ENCODE peak calls at places on chromosomes 6 and 20, in eight cellular contexts. H is Calu3, G is chondrocyte, F is tibial artery, L is AG10803, O is lower leg skin, A is GM12865, V is fibroblast of lung. B is an unnamed sample.

GRCh38 chr6:146620655-146621054 is 21.9 kb downstream of the ADGB start:
- DNase-seq in G (no peak), O (no peak), L (peak; percentile 2), V (no peak), A (no peak), H (no peak), F (no peak), B (no peak)

GRCh38 chr20:24339179-24339578 is 130.2 kb upstream of the SYNDIG1 start:
- DNase-seq in L (peak; percentile 12), V (peak; percentile 1), A (no peak), G (no peak), F (no peak), H (no peak), O (no peak), B (no peak)

GRCh38 chr6:112311950-112312547 is 35.1 kb upstream of the RFPL4B start:
- DNase-seq in O (no peak), V (no peak), F (no peak), L (peak; percentile 33), H (no peak), A (peak; percentile 25), G (no peak), B (no peak)

GRCh38 chr6:87257565-87257964 is 64.8 kb upstream of the SMIM8 start:
- DNase-seq in F (no peak), O (no peak), V (no peak), H (no peak), A (no peak), L (no peak), G (no peak), B (no peak)

GRCh38 chr6:36955671-36956070 is 1.1 kb downstream of the PI16 start:
- DNase-seq in V (no peak), L (no peak), H (no peak), A (no peak), G (no peak), F (no peak), O (no peak), B (peak; percentile 39)

GRCh38 chr6:113813207-113813606 is 43.9 kb upstream of the MARCKS start:
- DNase-seq in H (no peak), O (no peak), L (peak; percentile 91), F (no peak), A (no peak), V (peak; percentile 98), G (no peak), B (no peak)

GRCh38 chr6:133646021-133646682 is 242.8 kb upstream of the TCF21 start:
- DNase-seq in G (no peak), V (peak; percentile 86), L (peak; percentile 95), F (no peak), H (peak; percentile 42), O (no peak), A (no peak), B (no peak)

GRCh38 chr20:63822276-63822696 is 8.8 kb downstream of the ZBTB46 start:
- DNase-seq in O (no peak), A (no peak), H (no peak), V (no peak), L (no peak), G (no peak), F (no peak), B (no peak)

GRCh38 chr20:50380697-50381040 is 129.5 kb upstream of the PTPN1 start:
- DNase-seq in L (peak; percentile 56), H (peak; percentile 60), V (peak; percentile 23), O (no peak), F (no peak), G (no peak), A (no peak), B (no peak)

GRCh38 chr6:162099685-162100084 is 627.9 kb downstream of the PRKN start:
- DNase-seq in H (peak; percentile 54), V (peak; percentile 98), A (no peak), G (no peak), O (no peak), F (no peak), L (peak; percentile 94), B (peak; percentile 77)

GRCh38 chr6:133340557-133340956 is 99.4 kb downstream of the EYA4 start:
- DNase-seq in L (no peak), O (no peak), H (peak; percentile 57), A (no peak), F (no peak), G (no peak), V (peak; percentile 72), B (no peak)

GRCh38 chr6:79461205-79461604 is 76.0 kb downstream of the LCA5 start:
- DNase-seq in A (no peak), V (no peak), G (no peak), H (peak; percentile 20), F (no peak), L (no peak), O (no peak), B (no peak)

GRCh38 chr20:13422637-13423036 is 201.6 kb downstream of the ISM1 start:
- DNase-seq in G (no peak), V (no peak), F (no peak), L (no peak), A (no peak), H (no peak), O (no peak), B (no peak)

GRCh38 chr20:10129749-10130148 is 88.9 kb upstream of the SNAP25 start:
- DNase-seq in H (no peak), A (no peak), V (no peak), F (no peak), L (no peak), G (no peak), O (no peak), B (no peak)

GRCh38 chr6:80594461-80594860 is 488.0 kb downstream of the BCKDHB start:
- DNase-seq in G (no peak), A (no peak), H (no peak), F (no peak), L (peak; percentile 12), O (no peak), V (peak; percentile 24), B (no peak)

GRCh38 chr20:13665709-13666108 is 27.0 kb upstream of the TASP1 start:
- DNase-seq in V (no peak), A (no peak), O (no peak), L (no peak), H (no peak), G (no peak), F (no peak), B (no peak)

GRCh38 chr20:37490670-37491350 is 30.2 kb upstream of the NNAT start:
- DNase-seq in L (no peak), F (no peak), A (no peak), G (no peak), O (peak; percentile 59), V (no peak), H (no peak), B (no peak)

GRCh38 chr6:45369870-45370269 is 7.9 kb downstream of the SUPT3H start:
- DNase-seq in L (no peak), O (no peak), V (peak; percentile 39), A (no peak), F (no peak), H (no peak), G (no peak), B (no peak)

GRCh38 chr6:5995705-5996686 is 10.7 kb downstream of the NRN1 start:
- DNase-seq in A (no peak), L (peak; percentile 87), V (peak; percentile 31), O (peak; percentile 96), H (no peak), G (no peak), F (peak; percentile 61), B (no peak)

GRCh38 chr6:3884007-3884745 is 35.0 kb downstream of the FAM50B start:
- DNase-seq in L (peak; percentile 76), V (peak; percentile 75), A (no peak), F (no peak), O (peak; percentile 82), G (no peak), H (no peak), B (no peak)

GRCh38 chr6:97917369-97917768 is 634.4 kb upstream of the MMS22L start:
- DNase-seq in G (no peak), O (no peak), L (no peak), H (no peak), F (no peak), V (no peak), A (no peak), B (no peak)

GRCh38 chr20:44785768-44786167 is 24.6 kb downstream of the RIMS4 start:
- DNase-seq in A (no peak), H (no peak), F (no peak), V (peak; percentile 1), G (no peak), O (no peak), L (no peak), B (no peak)
- TF ChIP-seq CTCF in A (no peak), H (no peak), F (peak; percentile 17), V (no peak), G (peak; percentile 67), O (no peak), L (peak; percentile 5), B (no peak)

GRCh38 chr6:168215121-168215808 is 104.3 kb downstream of the DACT2 start:
- DNase-seq in V (no peak), L (no peak), O (peak; percentile 65), G (no peak), F (no peak), H (no peak), A (no peak), B (no peak)

GRCh38 chr6:168214586-168215104 is 104.9 kb downstream of the DACT2 start:
- DNase-seq in V (no peak), L (no peak), A (no peak), O (peak; percentile 68), H (no peak), G (no peak), F (no peak), B (no peak)

GRCh38 chr6:168217216-168217879 is 102.2 kb downstream of the DACT2 start:
- DNase-seq in F (no peak), V (no peak), H (no peak), O (peak; percentile 76), L (no peak), A (no peak), G (no peak), B (no peak)

GRCh38 chr6:168216741-168217140 is 102.8 kb downstream of the DACT2 start:
- DNase-seq in L (peak; percentile 12), F (no peak), V (peak; percentile 8), A (no peak), H (no peak), G (no peak), O (peak; percentile 76), B (no peak)

GRCh38 chr6:168216139-168216538 is 103.4 kb downstream of the DACT2 start:
- DNase-seq in L (no peak), H (no peak), F (no peak), V (no peak), A (no peak), O (peak; percentile 72), G (no peak), B (no peak)
- TF ChIP-seq CTCF in L (no peak), H (no peak), F (no peak), V (no peak), A (no peak), O (no peak), G (no peak), B (no peak)

GRCh38 chr6:34858681-34859080 is 29.2 kb downstream of the TAF11 start:
- DNase-seq in L (no peak), H (no peak), F (no peak), G (no peak), O (no peak), A (no peak), V (no peak), B (no peak)
- TF ChIP-seq CTCF in L (no peak), H (no peak), F (no peak), G (peak; percentile 31), O (no peak), A (no peak), V (no peak), B (no peak)

DNA sequence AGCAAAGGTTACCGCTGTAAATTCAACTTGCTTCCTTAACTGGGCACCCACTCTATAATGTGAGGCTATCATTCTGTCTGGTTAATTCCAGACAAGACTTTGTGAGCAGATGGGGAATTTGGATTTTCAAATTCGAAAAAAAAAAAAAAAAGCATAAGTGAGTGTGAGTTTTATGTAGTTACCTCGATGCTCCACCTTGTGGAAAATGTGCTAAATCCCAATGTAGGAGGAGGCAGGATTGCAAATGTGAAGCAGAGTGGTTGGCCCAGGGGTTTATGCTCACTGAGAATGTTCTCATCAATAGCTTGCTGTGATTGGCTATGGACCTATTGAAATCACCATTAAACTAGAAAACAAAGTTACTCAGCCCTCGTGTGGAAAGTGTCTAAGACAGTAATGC is 150.9 kb upstream of the GMDS start:
- DNase-seq in F (no peak), A (no peak), V (no peak), O (no peak), L (no peak), G (no peak), H (no peak), B (no peak)
- TF ChIP-seq CTCF in F (no peak), A (no peak), V (peak; percentile 8), O (no peak), L (no peak), G (peak; percentile 43), H (no peak), B (no peak)